ENCODE peak calls at places on chromosomes 4 and X, in nine cellular contexts. J is fibroblast of pulmonary artery, U is T-cell, Y is pancreas, R is nucleus accumbens, Q is nephron progenitor cell, G is HFFc6, A is SW 1271, T is WTC11. E is an unnamed sample.

GRCh38 chrX:43969504-43970501 is 3.4 kb downstream of the NDP start:
- DNase-seq in U (no peak), Q (no peak), T (peak), R (peak), J (no peak), A (no peak), G (peak), Y (peak), E (no peak)

GRCh38 chr4:111556861-111557260 is 588.4 kb upstream of the FAM241A start:
- DNase-seq in Y (no peak), A (no peak), R (no peak), Q (no peak), T (no peak), U (no peak), G (no peak), J (no peak), E (no peak)

GRCh38 chr4:147824316-147824715 is 92.4 kb downstream of the ARHGAP10 start:
- DNase-seq in T (no peak), A (no peak), G (no peak), J (no peak), U (no peak), Y (no peak), R (no peak), Q (no peak), E (no peak)

GRCh38 chr4:139184129-139184528 is 7.1 kb upstream of the ELF2 start:
- DNase-seq in J (peak), R (no peak), A (no peak), Q (no peak), U (no peak), T (no peak), Y (no peak), G (peak), E (no peak)

GRCh38 chr4:38664704-38665401 is 854 bp downstream of the KLF3 start:
- DNase-seq in Y (peak), Q (peak), J (peak), A (peak), U (peak), G (peak), T (peak), R (peak), E (peak)

GRCh38 chrX:73922856-73923429 is 359.9 kb downstream of the CHIC1 start:
- DNase-seq in J (peak), A (no peak), T (no peak), Y (no peak), G (peak), U (no peak), R (no peak), Q (no peak), E (no peak)

GRCh38 chr4:159390648-159391047 is 287.8 kb downstream of the RAPGEF2 start:
- DNase-seq in A (peak), Y (no peak), Q (no peak), T (no peak), R (no peak), J (peak), G (peak), U (no peak), E (no peak)

GRCh38 chr4:33722800-33723511 is 2521.4 kb downstream of the ARAP2 start:
- DNase-seq in Q (no peak), U (no peak), J (peak), R (no peak), G (peak), Y (no peak), A (no peak), T (no peak), E (no peak)

GRCh38 chr4:178427663-178428062 is 985.4 kb upstream of the AGA start:
- DNase-seq in U (no peak), J (no peak), R (no peak), Q (no peak), Y (no peak), A (no peak), G (no peak), T (no peak), E (no peak)

GRCh38 chrX:23742174-23742692 is 843 bp downstream of the ACOT9 start:
- DNase-seq in Q (peak), G (peak), R (no peak), T (peak), A (no peak), J (peak), U (no peak), Y (no peak), E (peak)

E was measured in mucosa of gallbladder.